ENCODE peak calls at places on chromosomes 11 and 22, in ten cellular contexts. One of them, this sample, is unnamed.
A peak's percentile ranks its signal among the peaks of the same experiment; 100 is the strongest.

GRCh38 chr11:12224537-12224893 is 114.1 kb downstream of the MICAL2 start:
- DNase-seq in cardiac muscle cell: no peak
- DNase-seq in right atrium auricular region: peak; percentile 82
- DNase-seq in prostate gland: peak; percentile 69
- DNase-seq in fibroblast of lung: peak; percentile 97
- DNase-seq in upper lobe of right lung: peak; percentile 84
- DNase-seq in ovary: no peak
- DNase-seq in hepatocyte: no peak
- DNase-seq in GM12878: peak; percentile 65
- DNase-seq in mesendoderm: no peak
- DNase-seq in this sample: peak; percentile 59

GRCh38 chr11:113192121-113192925 is 122.1 kb upstream of the TTC12 start:
- DNase-seq in cardiac muscle cell: no peak
- DNase-seq in GM12878: no peak
- DNase-seq in hepatocyte: no peak
- DNase-seq in ovary: no peak
- DNase-seq in right atrium auricular region: peak; percentile 57
- DNase-seq in mesendoderm: peak; percentile 89
- DNase-seq in prostate gland: no peak
- DNase-seq in upper lobe of right lung: no peak
- DNase-seq in fibroblast of lung: no peak
- DNase-seq in this sample: no peak

GRCh38 chr11:75536786-75537629 is 11.3 kb upstream of the GDPD5 start:
- DNase-seq in hepatocyte: no peak
- DNase-seq in GM12878: peak; percentile 82
- DNase-seq in prostate gland: no peak
- DNase-seq in fibroblast of lung: no peak
- DNase-seq in ovary: no peak
- DNase-seq in upper lobe of right lung: no peak
- DNase-seq in mesendoderm: peak; percentile 76
- DNase-seq in cardiac muscle cell: no peak
- DNase-seq in right atrium auricular region: no peak
- DNase-seq in this sample: no peak

GRCh38 chr11:73376803-73377629 is 817 bp downstream of the RELT start:
- DNase-seq in prostate gland: no peak
- DNase-seq in GM12878: no peak
- DNase-seq in fibroblast of lung: peak; percentile 70
- DNase-seq in ovary: peak; percentile 69
- DNase-seq in upper lobe of right lung: peak; percentile 77
- DNase-seq in mesendoderm: peak; percentile 74
- DNase-seq in hepatocyte: peak; percentile 75
- DNase-seq in cardiac muscle cell: peak; percentile 56
- DNase-seq in right atrium auricular region: peak; percentile 80
- DNase-seq in this sample: peak; percentile 51

GRCh38 chr11:76266269-76266668 is 60.0 kb upstream of the WNT11 start:
- DNase-seq in upper lobe of right lung: no peak
- DNase-seq in mesendoderm: no peak
- DNase-seq in cardiac muscle cell: no peak
- DNase-seq in prostate gland: no peak
- DNase-seq in GM12878: no peak
- DNase-seq in hepatocyte: peak; percentile 54
- DNase-seq in right atrium auricular region: peak; percentile 81
- DNase-seq in fibroblast of lung: peak; percentile 45
- DNase-seq in ovary: no peak
- DNase-seq in this sample: no peak

GRCh38 chr11:117993988-117994741 is 8.0 kb downstream of the IL10RA start:
- DNase-seq in cardiac muscle cell: no peak
- DNase-seq in right atrium auricular region: no peak
- DNase-seq in ovary: no peak
- DNase-seq in GM12878: no peak
- DNase-seq in hepatocyte: peak; percentile 34
- DNase-seq in upper lobe of right lung: no peak
- DNase-seq in mesendoderm: no peak
- DNase-seq in prostate gland: no peak
- DNase-seq in fibroblast of lung: no peak
- DNase-seq in this sample: no peak

GRCh38 chr11:58629857-58630256 is 7.4 kb downstream of the CNTF start:
- DNase-seq in cardiac muscle cell: peak; percentile 53
- DNase-seq in ovary: no peak
- DNase-seq in GM12878: no peak
- DNase-seq in right atrium auricular region: no peak
- DNase-seq in mesendoderm: peak; percentile 76
- DNase-seq in hepatocyte: peak; percentile 46
- DNase-seq in fibroblast of lung: peak; percentile 76
- DNase-seq in upper lobe of right lung: no peak
- DNase-seq in prostate gland: no peak
- DNase-seq in this sample: peak; percentile 58

GRCh38 chr22:44132724-44133123 is 48.0 kb upstream of the PARVG start:
- DNase-seq in GM12878: no peak
- DNase-seq in mesendoderm: peak; percentile 49
- DNase-seq in ovary: peak; percentile 15
- DNase-seq in cardiac muscle cell: no peak
- DNase-seq in upper lobe of right lung: peak; percentile 40
- DNase-seq in fibroblast of lung: no peak
- DNase-seq in hepatocyte: no peak
- DNase-seq in prostate gland: no peak
- DNase-seq in right atrium auricular region: no peak
- DNase-seq in this sample: no peak

GRCh38 chr11:63543711-63544110 is 7.1 kb downstream of the PLAAT4 start:
- DNase-seq in mesendoderm: no peak
- DNase-seq in upper lobe of right lung: no peak
- DNase-seq in fibroblast of lung: no peak
- DNase-seq in GM12878: no peak
- DNase-seq in right atrium auricular region: no peak
- DNase-seq in cardiac muscle cell: no peak
- DNase-seq in hepatocyte: no peak
- DNase-seq in prostate gland: no peak
- DNase-seq in ovary: no peak
- DNase-seq in this sample: no peak

GRCh38 chr11:100639140-100639539 is 47.9 kb upstream of the ARHGAP42 start:
- DNase-seq in GM12878: no peak
- DNase-seq in right atrium auricular region: no peak
- DNase-seq in fibroblast of lung: peak; percentile 84
- DNase-seq in ovary: no peak
- DNase-seq in cardiac muscle cell: peak; percentile 13
- DNase-seq in upper lobe of right lung: no peak
- DNase-seq in mesendoderm: no peak
- DNase-seq in prostate gland: peak; percentile 49
- DNase-seq in hepatocyte: peak; percentile 44
- DNase-seq in this sample: no peak

GRCh38 chr11:99418927-99419707 is 398.4 kb downstream of the CNTN5 start:
- DNase-seq in mesendoderm: peak; percentile 73
- DNase-seq in prostate gland: no peak
- DNase-seq in fibroblast of lung: no peak
- DNase-seq in upper lobe of right lung: no peak
- DNase-seq in hepatocyte: no peak
- DNase-seq in right atrium auricular region: no peak
- DNase-seq in ovary: no peak
- DNase-seq in GM12878: no peak
- DNase-seq in cardiac muscle cell: no peak
- DNase-seq in this sample: no peak

GRCh38 chr11:76654310-76654851 is 16.2 kb downstream of the LRRC32 start:
- DNase-seq in GM12878: no peak
- DNase-seq in upper lobe of right lung: no peak
- DNase-seq in prostate gland: no peak
- DNase-seq in fibroblast of lung: peak; percentile 99
- DNase-seq in hepatocyte: peak; percentile 68
- DNase-seq in right atrium auricular region: peak; percentile 73
- DNase-seq in cardiac muscle cell: no peak
- DNase-seq in mesendoderm: peak; percentile 48
- DNase-seq in ovary: peak; percentile 81
- DNase-seq in this sample: no peak

GRCh38 chr11:105612766-105613165 is 2.9 kb downstream of the GRIA4 start:
- DNase-seq in cardiac muscle cell: no peak
- DNase-seq in mesendoderm: no peak
- DNase-seq in prostate gland: no peak
- DNase-seq in upper lobe of right lung: no peak
- DNase-seq in GM12878: no peak
- DNase-seq in hepatocyte: no peak
- DNase-seq in right atrium auricular region: no peak
- DNase-seq in ovary: no peak
- DNase-seq in fibroblast of lung: no peak
- DNase-seq in this sample: no peak

GRCh38 chr11:11620966-11621880 is 582 bp downstream of the GALNT18 start:
- DNase-seq in upper lobe of right lung: peak; percentile 75
- DNase-seq in GM12878: no peak
- DNase-seq in mesendoderm: no peak
- DNase-seq in hepatocyte: peak; percentile 61
- DNase-seq in fibroblast of lung: peak; percentile 35
- DNase-seq in ovary: peak; percentile 63
- DNase-seq in right atrium auricular region: no peak
- DNase-seq in cardiac muscle cell: peak; percentile 32
- DNase-seq in prostate gland: peak; percentile 38
- DNase-seq in this sample: no peak

GRCh38 chr11:78432058-78432515 is 14.5 kb upstream of the GAB2 start:
- DNase-seq in fibroblast of lung: peak; percentile 18
- DNase-seq in upper lobe of right lung: no peak
- DNase-seq in cardiac muscle cell: peak; percentile 16
- DNase-seq in ovary: no peak
- DNase-seq in mesendoderm: peak; percentile 35
- DNase-seq in GM12878: no peak
- DNase-seq in hepatocyte: no peak
- DNase-seq in prostate gland: no peak
- DNase-seq in right atrium auricular region: no peak
- DNase-seq in this sample: no peak

GRCh38 chr11:67666303-67666645 is 8.1 kb downstream of the ALDH3B2 start:
- DNase-seq in mesendoderm: no peak
- DNase-seq in prostate gland: no peak
- DNase-seq in cardiac muscle cell: no peak
- DNase-seq in ovary: no peak
- DNase-seq in GM12878: no peak
- DNase-seq in hepatocyte: no peak
- DNase-seq in fibroblast of lung: no peak
- DNase-seq in right atrium auricular region: no peak
- DNase-seq in upper lobe of right lung: no peak
- DNase-seq in this sample: no peak

GRCh38 chr11:122922893-122923292 is 40.3 kb downstream of the JHY start:
- DNase-seq in right atrium auricular region: no peak
- DNase-seq in prostate gland: no peak
- DNase-seq in GM12878: no peak
- DNase-seq in cardiac muscle cell: peak; percentile 13
- DNase-seq in ovary: no peak
- DNase-seq in upper lobe of right lung: no peak
- DNase-seq in fibroblast of lung: no peak
- DNase-seq in mesendoderm: no peak
- DNase-seq in hepatocyte: no peak
- DNase-seq in this sample: no peak

GRCh38 chr22:37904572-37905533 is 1.2 kb upstream of the MICALL1 start:
- DNase-seq in right atrium auricular region: peak; percentile 73
- DNase-seq in hepatocyte: peak; percentile 84
- DNase-seq in upper lobe of right lung: no peak
- DNase-seq in prostate gland: no peak
- DNase-seq in mesendoderm: peak; percentile 97
- DNase-seq in cardiac muscle cell: peak; percentile 10
- DNase-seq in GM12878: no peak
- DNase-seq in fibroblast of lung: peak; percentile 99
- DNase-seq in ovary: peak; percentile 67
- DNase-seq in this sample: no peak

GRCh38 chr11:128688031-128688713 is 5.7 kb upstream of the FLI1 start:
- DNase-seq in fibroblast of lung: no peak
- DNase-seq in prostate gland: no peak
- DNase-seq in upper lobe of right lung: no peak
- DNase-seq in hepatocyte: no peak
- DNase-seq in GM12878: no peak
- DNase-seq in right atrium auricular region: no peak
- DNase-seq in ovary: no peak
- DNase-seq in mesendoderm: peak; percentile 27
- DNase-seq in cardiac muscle cell: no peak
- DNase-seq in this sample: no peak
- H3K27me3 ChIP-seq in fibroblast of lung: peaks cover 45% of the 10 kb centered on the region
- H3K27me3 ChIP-seq in prostate gland: peaks cover 61% of the 10 kb centered on the region
- H3K27me3 ChIP-seq in upper lobe of right lung: peaks cover 47% of the 10 kb centered on the region
- H3K27me3 ChIP-seq in hepatocyte: peaks cover 99% of the 10 kb centered on the region
- H3K27me3 ChIP-seq in GM12878: peaks cover 12% of the 10 kb centered on the region
- H3K27me3 ChIP-seq in right atrium auricular region: peaks cover 13% of the 10 kb centered on the region
- H3K27me3 ChIP-seq in ovary: no peaks in the 10 kb centered on the region
- H3K27me3 ChIP-seq in mesendoderm: peaks cover 74% of the 10 kb centered on the region
- H3K27me3 ChIP-seq in cardiac muscle cell: peaks cover 100% of the 10 kb centered on the region
- H3K27me3 ChIP-seq in this sample: peaks cover 11% of the 10 kb centered on the region

GRCh38 chr11:57513446-57513795 is 2.1 kb downstream of the SLC43A1 start:
- DNase-seq in GM12878: no peak
- DNase-seq in right atrium auricular region: no peak
- DNase-seq in prostate gland: no peak
- DNase-seq in upper lobe of right lung: no peak
- DNase-seq in mesendoderm: no peak
- DNase-seq in cardiac muscle cell: no peak
- DNase-seq in ovary: no peak
- DNase-seq in fibroblast of lung: no peak
- DNase-seq in hepatocyte: no peak
- DNase-seq in this sample: no peak
- H3K4me3 ChIP-seq in GM12878: peak overlapping the region; percentile 90
- H3K4me3 ChIP-seq in right atrium auricular region: no peak overlapping the region
- H3K4me3 ChIP-seq in prostate gland: no peak overlapping the region
- H3K4me3 ChIP-seq in upper lobe of right lung: no peak overlapping the region
- H3K4me3 ChIP-seq in mesendoderm: no peak overlapping the region
- H3K4me3 ChIP-seq in cardiac muscle cell: no peak overlapping the region
- H3K4me3 ChIP-seq in ovary: peak overlapping the region; percentile 91
- H3K4me3 ChIP-seq in fibroblast of lung: peak overlapping the region; percentile 91
- H3K4me3 ChIP-seq in hepatocyte: no peak overlapping the region
- H3K4me3 ChIP-seq in this sample: no peak overlapping the region

DNA sequence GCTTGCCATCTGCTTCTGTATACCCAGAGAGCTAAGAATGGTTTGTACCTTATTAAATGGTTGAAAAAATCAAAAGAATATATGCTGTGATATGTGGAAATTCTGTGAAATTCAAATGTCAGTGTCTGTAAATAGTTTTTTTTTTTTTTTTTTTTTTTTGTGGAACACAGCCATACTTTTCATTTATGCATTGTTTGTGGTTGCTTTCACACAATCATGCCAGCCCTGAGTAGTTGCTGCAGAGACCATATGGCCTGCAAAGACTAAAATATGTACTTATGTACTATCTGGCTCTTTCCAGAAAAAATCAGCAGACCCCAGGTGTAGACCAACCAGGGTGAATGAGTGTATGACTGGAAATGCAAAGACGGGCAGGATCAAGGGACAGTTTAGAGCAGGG is 98.3 kb downstream of the PTPRJ start:
- DNase-seq in right atrium auricular region: no peak
- DNase-seq in cardiac muscle cell: no peak
- DNase-seq in ovary: no peak
- DNase-seq in upper lobe of right lung: no peak
- DNase-seq in hepatocyte: no peak
- DNase-seq in fibroblast of lung: peak; percentile 36
- DNase-seq in mesendoderm: no peak
- DNase-seq in GM12878: no peak
- DNase-seq in prostate gland: no peak
- DNase-seq in this sample: no peak
- H3K4me1 ChIP-seq in right atrium auricular region: peaks cover 17% of the 10 kb centered on the region
- H3K4me1 ChIP-seq in cardiac muscle cell: no peaks in the 10 kb centered on the region
- H3K4me1 ChIP-seq in ovary: no peaks in the 10 kb centered on the region
- H3K4me1 ChIP-seq in upper lobe of right lung: peaks cover 9% of the 10 kb centered on the region
- H3K4me1 ChIP-seq in hepatocyte: no peaks in the 10 kb centered on the region
- H3K4me1 ChIP-seq in fibroblast of lung: peaks cover 2% of the 10 kb centered on the region
- H3K4me1 ChIP-seq in mesendoderm: no peaks in the 10 kb centered on the region
- H3K4me1 ChIP-seq in GM12878: peaks cover 27% of the 10 kb centered on the region
- H3K4me1 ChIP-seq in prostate gland: peaks cover 15% of the 10 kb centered on the region
- H3K4me1 ChIP-seq in this sample: no peaks in the 10 kb centered on the region

DNA sequence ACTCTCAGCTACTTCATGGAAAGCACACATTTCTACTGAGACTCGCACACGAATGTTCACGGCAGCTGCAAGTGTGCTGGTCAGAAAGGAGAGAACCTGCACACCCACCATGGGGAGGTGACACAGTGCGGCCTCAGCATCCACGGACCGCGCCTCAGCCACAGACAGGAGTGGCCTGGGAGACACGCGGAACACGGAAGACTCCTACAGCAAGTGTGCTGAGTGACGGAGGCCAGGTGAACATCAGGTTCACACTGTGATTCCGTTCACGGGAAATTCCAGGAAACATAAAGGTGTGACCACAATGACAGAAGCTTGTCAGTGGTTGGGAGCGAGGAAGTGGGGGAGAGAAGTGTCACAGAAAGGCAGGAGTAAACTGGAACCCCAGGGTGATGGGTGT is 13.3 kb upstream of the MOB2 start:
- DNase-seq in cardiac muscle cell: no peak
- DNase-seq in GM12878: no peak
- DNase-seq in prostate gland: no peak
- DNase-seq in upper lobe of right lung: peak; percentile 53
- DNase-seq in mesendoderm: no peak
- DNase-seq in fibroblast of lung: no peak
- DNase-seq in ovary: no peak
- DNase-seq in right atrium auricular region: no peak
- DNase-seq in hepatocyte: no peak
- DNase-seq in this sample: no peak
- H3K27me3 ChIP-seq in cardiac muscle cell: no peaks in the 10 kb centered on the region
- H3K27me3 ChIP-seq in GM12878: no peaks in the 10 kb centered on the region
- H3K27me3 ChIP-seq in prostate gland: no peaks in the 10 kb centered on the region
- H3K27me3 ChIP-seq in upper lobe of right lung: no peaks in the 10 kb centered on the region
- H3K27me3 ChIP-seq in mesendoderm: no peaks in the 10 kb centered on the region
- H3K27me3 ChIP-seq in fibroblast of lung: no peaks in the 10 kb centered on the region
- H3K27me3 ChIP-seq in ovary: no peaks in the 10 kb centered on the region
- H3K27me3 ChIP-seq in right atrium auricular region: no peaks in the 10 kb centered on the region
- H3K27me3 ChIP-seq in hepatocyte: no peaks in the 10 kb centered on the region
- H3K27me3 ChIP-seq in this sample: no peaks in the 10 kb centered on the region